ENCODE peak calls at places on chromosomes 3 and 15, in four cellular contexts. One of them, this sample, is unnamed. For H3K9me3, the result is how much of the 10 kb centered on the place peaks cover.

GRCh38 chr3:197151562-197151961 is 121.9 kb upstream of the MELTF start:
- DNase-seq in heart left ventricle: peak
- DNase-seq in fibroblast of lung: peak
- DNase-seq in body of pancreas: peak
- DNase-seq in this sample: no peak

GRCh38 chr3:39752751-39753150 is 56.7 kb upstream of the MYRIP start:
- DNase-seq in heart left ventricle: no peak
- DNase-seq in fibroblast of lung: no peak
- DNase-seq in body of pancreas: no peak
- DNase-seq in this sample: no peak

GRCh38 chr3:112466041-112466440 is 33.2 kb downstream of the BTLA start:
- DNase-seq in heart left ventricle: no peak
- DNase-seq in fibroblast of lung: no peak
- DNase-seq in body of pancreas: no peak
- DNase-seq in this sample: no peak

GRCh38 chr15:51622269-51623180 is at the start of gene DMXL2:
- DNase-seq in heart left ventricle: peak
- DNase-seq in fibroblast of lung: peak
- DNase-seq in body of pancreas: peak
- DNase-seq in this sample: peak

GRCh38 chr15:29324746-29325145 is 55.1 kb upstream of the NSMCE3 start:
- DNase-seq in heart left ventricle: no peak
- DNase-seq in fibroblast of lung: no peak
- DNase-seq in body of pancreas: no peak
- DNase-seq in this sample: no peak

GRCh38 chr3:192916455-192917257 is 1.0 kb downstream of the MB21D2 start:
- DNase-seq in heart left ventricle: peak
- DNase-seq in fibroblast of lung: peak
- DNase-seq in body of pancreas: peak
- DNase-seq in this sample: peak

GRCh38 chr15:34841220-34841841 is 46.0 kb upstream of the ACTC1 start:
- DNase-seq in heart left ventricle: no peak
- DNase-seq in fibroblast of lung: no peak
- DNase-seq in body of pancreas: no peak
- DNase-seq in this sample: no peak

GRCh38 chr15:91867581-91868026 is 14.1 kb downstream of the SLCO3A1 start:
- DNase-seq in heart left ventricle: peak
- DNase-seq in fibroblast of lung: peak
- DNase-seq in body of pancreas: peak
- DNase-seq in this sample: no peak

GRCh38 chr3:186760141-186760813 is 23.1 kb upstream of the EIF4A2 start:
- DNase-seq in heart left ventricle: no peak
- DNase-seq in fibroblast of lung: no peak
- DNase-seq in body of pancreas: no peak
- DNase-seq in this sample: no peak

GRCh38 chr15:44207643-44208042 is 12.6 kb upstream of the FRMD5 start:
- DNase-seq in heart left ventricle: no peak
- DNase-seq in fibroblast of lung: peak
- DNase-seq in body of pancreas: no peak
- DNase-seq in this sample: no peak

GRCh38 chr3:11582123-11582968 is 61.4 kb downstream of the VGLL4 start:
- DNase-seq in heart left ventricle: peak
- DNase-seq in fibroblast of lung: peak
- DNase-seq in body of pancreas: peak
- DNase-seq in this sample: no peak

GRCh38 chr15:42141795-42142667 is 14.4 kb downstream of the PLA2G4F start:
- DNase-seq in heart left ventricle: no peak
- DNase-seq in fibroblast of lung: no peak
- DNase-seq in body of pancreas: no peak
- DNase-seq in this sample: no peak

GRCh38 chr3:71225285-71225684 is 358.2 kb downstream of the FOXP1 start:
- DNase-seq in heart left ventricle: no peak
- DNase-seq in fibroblast of lung: peak
- DNase-seq in body of pancreas: no peak
- DNase-seq in this sample: no peak

GRCh38 chr15:37793851-37794250 is 140.6 kb upstream of the TMCO5A start:
- DNase-seq in heart left ventricle: no peak
- DNase-seq in fibroblast of lung: no peak
- DNase-seq in body of pancreas: no peak
- DNase-seq in this sample: no peak

GRCh38 chr3:103085465-103085864 is 650.6 kb downstream of the ZPLD1 start:
- DNase-seq in heart left ventricle: no peak
- DNase-seq in fibroblast of lung: no peak
- DNase-seq in body of pancreas: no peak
- DNase-seq in this sample: no peak

GRCh38 chr3:36875397-36875796 is 69.5 kb downstream of the TRANK1 start:
- DNase-seq in heart left ventricle: no peak
- DNase-seq in fibroblast of lung: no peak
- DNase-seq in body of pancreas: no peak
- DNase-seq in this sample: no peak
- H3K9me3 ChIP-seq in heart left ventricle: under half
- H3K9me3 ChIP-seq in fibroblast of lung: under half
- H3K9me3 ChIP-seq in body of pancreas: under half
- H3K9me3 ChIP-seq in this sample: under half

GRCh38 chr15:94929282-94929681 is 697.9 kb downstream of the MCTP2 start:
- DNase-seq in heart left ventricle: no peak
- DNase-seq in fibroblast of lung: no peak
- DNase-seq in body of pancreas: no peak
- DNase-seq in this sample: no peak
- H3K9me3 ChIP-seq in heart left ventricle: under half
- H3K9me3 ChIP-seq in fibroblast of lung: under half
- H3K9me3 ChIP-seq in body of pancreas: under half
- H3K9me3 ChIP-seq in this sample: under half

GRCh38 chr15:22227411-22227810 is 147.1 kb downstream of the OR4M2 start:
- DNase-seq in heart left ventricle: no peak
- DNase-seq in fibroblast of lung: no peak
- DNase-seq in body of pancreas: no peak
- DNase-seq in this sample: no peak

GRCh38 chr15:22229971-22230815 is 149.9 kb downstream of the OR4M2 start:
- DNase-seq in heart left ventricle: no peak
- DNase-seq in fibroblast of lung: no peak
- DNase-seq in body of pancreas: no peak
- DNase-seq in this sample: no peak

GRCh38 chr15:22227961-22228762 is 147.8 kb downstream of the OR4M2 start:
- DNase-seq in heart left ventricle: no peak
- DNase-seq in fibroblast of lung: no peak
- DNase-seq in body of pancreas: no peak
- DNase-seq in this sample: no peak

GRCh38 chr15:22224241-22224671 is 143.9 kb downstream of the OR4M2 start:
- DNase-seq in heart left ventricle: peak
- DNase-seq in fibroblast of lung: no peak
- DNase-seq in body of pancreas: no peak
- DNase-seq in this sample: no peak

GRCh38 chr15:22226034-22226790 is 145.9 kb downstream of the OR4M2 start:
- DNase-seq in heart left ventricle: no peak
- DNase-seq in fibroblast of lung: no peak
- DNase-seq in body of pancreas: no peak
- DNase-seq in this sample: no peak
- H3K9me3 ChIP-seq in heart left ventricle: under half
- H3K9me3 ChIP-seq in fibroblast of lung: under half
- H3K9me3 ChIP-seq in body of pancreas: under half
- H3K9me3 ChIP-seq in this sample: under half

DNA sequence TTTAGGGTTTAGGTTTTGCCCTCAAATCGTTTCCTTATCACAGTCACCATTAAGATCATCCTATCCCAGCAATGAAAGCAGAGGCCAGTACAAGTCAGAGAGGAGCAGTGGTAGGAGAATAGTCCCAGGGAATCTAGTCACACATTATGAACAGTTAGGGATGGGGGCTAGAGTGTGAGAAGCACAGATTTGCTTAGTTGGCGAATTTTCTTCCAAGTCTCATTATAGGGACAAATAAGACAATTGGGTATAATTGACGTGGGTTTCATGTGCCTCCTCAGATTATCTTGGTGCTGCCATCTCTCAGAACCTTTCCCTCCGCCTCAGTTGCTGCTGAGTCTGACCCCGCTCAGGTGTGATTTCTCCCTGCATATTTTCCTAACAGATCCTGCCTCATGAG is 407.1 kb downstream of the SQOR start:
- DNase-seq in heart left ventricle: no peak
- DNase-seq in fibroblast of lung: no peak
- DNase-seq in body of pancreas: no peak
- DNase-seq in this sample: no peak
- H3K9me3 ChIP-seq in heart left ventricle: under half
- H3K9me3 ChIP-seq in fibroblast of lung: under half
- H3K9me3 ChIP-seq in body of pancreas: under half
- H3K9me3 ChIP-seq in this sample: under half

This sample was measured in T-helper 17 cell.